ENCODE peak calls at places on chromosomes 1 and 21, in nine cellular contexts. C is GM23248, Y is colonic mucosa, J is upper lobe of left lung, A is AG04450, T is right cardiac atrium, L is endothelial cell of umbilical vein, K is astrocyte, E is Caco-2. P is an unnamed sample. For H3K9me3 and H3K27me3, the result is how much of the 10 kb centered on the place peaks cover.

GRCh38 chr1:236167578-236167977 is 25.2 kb downstream of the GPR137B start:
- DNase-seq in A (no peak), C (no peak), E (no peak), K (no peak), Y (no peak), T (no peak), L (no peak), J (no peak), P (no peak)

GRCh38 chr1:205030916-205031315 is 12.1 kb upstream of the CNTN2 start:
- DNase-seq in Y (no peak), L (no peak), T (no peak), C (no peak), E (no peak), J (no peak), K (no peak), A (no peak), P (no peak)

GRCh38 chr1:230857822-230858221 is 10.5 kb downstream of the C1orf198 start:
- DNase-seq in L (no peak), E (no peak), A (no peak), T (no peak), Y (no peak), K (peak), J (no peak), C (peak), P (no peak)

GRCh38 chr1:143698016-143698415 is 273.8 kb downstream of the FAM72C start:
- DNase-seq in C (peak), K (no peak), E (no peak), Y (peak), J (peak), L (no peak), T (peak), A (no peak), P (no peak)

GRCh38 chr1:41333146-41333784 is 28.0 kb upstream of the FOXO6 start:
- DNase-seq in E (no peak), J (no peak), T (no peak), C (peak), K (peak), L (peak), Y (peak), A (peak), P (no peak)

GRCh38 chr21:44723177-44724131 is 12.1 kb upstream of the TSPEAR start:
- DNase-seq in E (no peak), Y (no peak), A (no peak), T (no peak), L (no peak), C (peak), J (peak), K (no peak), P (peak)

GRCh38 chr1:37265156-37265555 is 209.2 kb upstream of the ZC3H12A start:
- DNase-seq in C (no peak), J (no peak), L (no peak), T (no peak), A (no peak), Y (no peak), E (no peak), K (no peak), P (no peak)

GRCh38 chr21:42336065-42336464 is 14.7 kb downstream of the TFF2 start:
- DNase-seq in E (no peak), Y (peak), T (no peak), K (no peak), L (no peak), J (no peak), A (no peak), C (no peak), P (no peak)

GRCh38 chr1:220219865-220220698 is 52.2 kb downstream of the RAB3GAP2 start:
- DNase-seq in Y (no peak), A (no peak), L (no peak), E (no peak), K (no peak), C (no peak), T (no peak), J (peak), P (no peak)

GRCh38 chr1:60753508-60753907 is 328.9 kb upstream of the NFIA start:
- DNase-seq in K (no peak), Y (no peak), E (no peak), L (no peak), T (no peak), A (no peak), C (no peak), J (no peak), P (no peak)

GRCh38 chr1:97980530-97980929 is 59.7 kb upstream of the DPYD start:
- DNase-seq in K (no peak), T (no peak), Y (no peak), C (no peak), L (no peak), E (no peak), J (no peak), A (no peak), P (no peak)

GRCh38 chr21:35619184-35619583 is 441.1 kb downstream of the SETD4 start:
- DNase-seq in K (peak), A (no peak), L (peak), Y (no peak), C (peak), T (no peak), J (no peak), E (no peak), P (no peak)

GRCh38 chr1:111802984-111803383 is 47.3 kb downstream of the DDX20 start:
- DNase-seq in Y (no peak), K (no peak), E (no peak), C (no peak), L (no peak), A (no peak), J (no peak), T (no peak), P (no peak)

GRCh38 chr1:5108740-5109139 is 454.3 kb downstream of the AJAP1 start:
- DNase-seq in K (no peak), A (no peak), E (no peak), Y (no peak), L (no peak), J (no peak), T (no peak), C (no peak), P (no peak)

GRCh38 chr1:18948913-18949688 is 7.4 kb downstream of the IFFO2 start:
- DNase-seq in J (no peak), L (peak), Y (peak), A (no peak), K (peak), C (peak), T (peak), E (peak), P (peak)

GRCh38 chr21:33075596-33076195 is 5.8 kb downstream of the OLIG1 start:
- DNase-seq in A (no peak), E (no peak), T (no peak), L (no peak), C (no peak), Y (no peak), K (no peak), J (no peak), P (no peak)

GRCh38 chr1:171645553-171646336 is 6.7 kb downstream of the MYOC start:
- DNase-seq in A (no peak), T (peak), Y (peak), L (no peak), K (peak), C (peak), J (no peak), E (no peak), P (peak)

GRCh38 chr1:43540653-43541071 is 10.0 kb downstream of the PTPRF start:
- DNase-seq in Y (no peak), J (peak), K (peak), L (peak), T (peak), A (no peak), E (no peak), C (peak), P (peak)

GRCh38 chr1:90045853-90046563 is 51.1 kb downstream of the ZNF326 start:
- DNase-seq in J (no peak), L (peak), T (no peak), E (no peak), Y (no peak), K (no peak), C (peak), A (no peak), P (no peak)

GRCh38 chr1:232011961-232012360 is 385.4 kb downstream of the DISC1 start:
- DNase-seq in T (no peak), C (peak), J (no peak), L (no peak), E (no peak), K (peak), A (peak), Y (no peak), P (no peak)

GRCh38 chr1:240562111-240562590 is 49.8 kb downstream of the GREM2 start:
- DNase-seq in Y (no peak), A (peak), T (no peak), C (peak), E (no peak), L (no peak), K (peak), J (no peak), P (no peak)

GRCh38 chr1:74613894-74614293 is 59.7 kb downstream of the ERICH3 start:
- DNase-seq in E (no peak), Y (no peak), K (no peak), C (no peak), A (no peak), L (no peak), J (no peak), T (no peak), P (no peak)

GRCh38 chr1:64750092-64750491 is 5.2 kb downstream of the RAVER2 start:
- DNase-seq in K (no peak), T (no peak), E (no peak), L (no peak), A (no peak), C (no peak), Y (no peak), J (no peak), P (no peak)

DNA sequence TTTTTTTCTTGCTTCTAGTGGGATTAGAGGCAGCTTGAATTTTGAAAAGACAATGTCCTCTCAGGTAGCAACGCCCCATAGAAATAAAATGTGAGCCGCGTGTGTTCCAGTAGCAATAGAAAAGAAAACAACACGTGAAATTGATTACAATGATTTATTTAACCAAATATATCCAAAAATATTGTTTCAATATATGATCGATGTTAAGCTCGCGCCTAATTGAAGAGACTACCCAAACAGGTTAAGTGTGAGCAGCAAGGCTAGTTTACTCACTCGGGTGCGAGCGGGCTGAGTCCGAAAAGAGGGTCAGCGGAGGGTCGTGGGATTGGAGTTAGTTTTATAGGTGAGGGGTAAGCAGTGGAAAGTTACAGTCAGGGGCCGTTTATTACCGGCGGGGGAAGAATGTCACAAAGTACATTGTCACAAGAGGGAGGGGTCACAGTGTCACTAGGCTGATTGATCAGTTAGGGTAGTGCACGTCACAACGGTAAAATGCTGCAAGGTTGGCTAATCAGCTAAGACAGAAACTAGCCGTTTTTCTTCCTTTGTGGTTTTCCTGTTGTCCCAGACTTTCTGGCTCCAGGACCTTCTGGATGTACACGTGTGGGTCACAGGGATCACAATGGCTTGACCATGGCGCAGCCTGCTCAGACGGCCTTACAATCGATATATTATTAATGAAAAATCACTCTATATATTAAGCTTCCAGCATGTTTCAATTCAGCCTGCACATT is 697 bp upstream of the ZNF670 start:
- DNase-seq in K (no peak), E (no peak), L (no peak), C (no peak), A (no peak), Y (no peak), T (no peak), J (no peak), P (no peak)
- H3K9me3 ChIP-seq in K (under half), E (under half), L (under half), C (under half), A (under half), Y (under half), T (under half), J (under half), P (under half)

DNA sequence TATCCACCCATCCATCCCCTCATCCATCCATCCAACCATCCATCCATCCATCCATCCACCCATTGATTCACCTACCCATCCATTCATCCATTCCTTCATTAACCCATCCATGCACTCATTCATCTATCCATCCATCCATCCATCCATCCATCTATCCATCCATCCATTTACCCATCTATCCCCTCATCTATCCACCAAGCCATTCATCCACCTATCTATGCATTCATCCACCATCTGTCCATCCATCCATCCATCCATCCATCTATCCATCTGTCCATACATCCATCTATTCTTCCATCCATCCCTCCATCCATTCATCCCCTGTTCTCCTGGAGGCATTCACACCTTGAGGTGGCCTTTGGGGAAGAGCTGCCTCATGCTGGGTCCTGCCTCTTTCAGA is 107.0 kb downstream of the PRDM16 start:
- DNase-seq in K (no peak), L (no peak), C (no peak), J (no peak), E (no peak), A (no peak), T (no peak), Y (no peak), P (no peak)
- H3K27me3 ChIP-seq in K (under half), L (under half), C (under half), J (under half), E (under half), A (under half), T (under half), Y (under half), P (under half)

GRCh38 chr1:247096544-247096943 is 7.6 kb downstream of the ZNF669 start:
- DNase-seq in A (no peak), T (no peak), J (no peak), Y (no peak), E (no peak), C (no peak), K (no peak), L (no peak), P (no peak)
- H3K9me3 ChIP-seq in A (under half), T (under half), J (under half), Y (under half), E (under half), C (under half), K (under half), L (under half), P (under half)

GRCh38 chr1:228145498-228146425 is 4.0 kb upstream of the GJC2 start:
- DNase-seq in L (no peak), J (peak), A (no peak), C (no peak), Y (no peak), E (no peak), T (no peak), K (no peak), P (peak)
- H3K27me3 ChIP-seq in L (under half), J (under half), A (under half), C (under half), Y (under half), E (under half), T (under half), K (under half), P (under half)

DNA sequence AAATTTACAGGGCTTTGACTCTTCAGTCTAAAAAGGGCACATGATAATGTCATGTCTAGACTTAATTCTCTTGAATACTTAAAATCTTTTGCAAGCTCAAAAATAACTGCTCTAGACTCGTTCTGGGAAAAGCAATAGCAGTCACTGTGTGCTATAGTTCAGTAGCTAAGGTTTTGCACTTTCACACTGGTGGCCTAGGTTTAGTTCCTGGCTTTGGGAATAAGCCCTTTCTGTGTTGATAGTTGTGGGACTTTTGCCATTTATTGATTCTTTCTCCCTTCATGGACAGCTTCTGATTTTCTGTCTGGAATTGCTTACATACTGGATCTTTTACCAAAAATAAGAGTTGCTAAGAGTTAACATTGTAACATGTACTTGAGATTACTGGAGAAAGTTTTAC is 151.2 kb downstream of the TRIM33 start:
- DNase-seq in L (no peak), A (no peak), J (no peak), Y (no peak), K (no peak), T (no peak), C (no peak), E (no peak), P (no peak)
- H3K9me3 ChIP-seq in L (under half), A (under half), J (under half), Y (under half), K (under half), T (under half), C (under half), E (under half), P (under half)

GRCh38 chr1:156417700-156418015 is 48.6 kb downstream of the RHBG start:
- DNase-seq in T (no peak), C (no peak), L (no peak), Y (no peak), K (no peak), J (no peak), E (no peak), A (no peak), P (no peak)

GRCh38 chr1:156416993-156417699 is 48.1 kb downstream of the RHBG start:
- DNase-seq in J (no peak), T (no peak), K (no peak), A (no peak), C (no peak), Y (no peak), E (no peak), L (no peak), P (no peak)

GRCh38 chr1:156412653-156413309 is 43.8 kb downstream of the RHBG start:
- DNase-seq in T (no peak), J (no peak), A (no peak), K (no peak), L (no peak), Y (no peak), C (no peak), E (no peak), P (no peak)

GRCh38 chr1:156413310-156414246 is 44.6 kb downstream of the RHBG start:
- DNase-seq in A (no peak), J (no peak), C (no peak), Y (no peak), E (no peak), K (no peak), L (no peak), T (no peak), P (no peak)

GRCh38 chr1:156414440-156415064 is 45.5 kb downstream of the RHBG start:
- DNase-seq in Y (no peak), K (no peak), A (no peak), C (peak), L (no peak), E (no peak), J (no peak), T (no peak), P (no peak)
- H3K27me3 ChIP-seq in Y (under half), K (half or more), A (half or more), C (half or more), L (under half), E (under half), J (under half), T (under half), P (under half)

GRCh38 chr1:77253211-77253610 is 28.6 kb upstream of the AK5 start:
- DNase-seq in E (no peak), A (no peak), L (no peak), J (no peak), Y (no peak), C (no peak), K (no peak), T (no peak), P (no peak)

GRCh38 chr1:77245724-77246294 is 26.6 kb upstream of the PIGK start:
- DNase-seq in J (no peak), L (no peak), T (no peak), C (no peak), Y (no peak), A (peak), K (no peak), E (no peak), P (no peak)

GRCh38 chr1:77250126-77250525 is 30.9 kb upstream of the PIGK start:
- DNase-seq in A (no peak), L (no peak), Y (no peak), C (no peak), J (no peak), T (no peak), E (no peak), K (no peak), P (no peak)
- H3K9me3 ChIP-seq in A (under half), L (under half), Y (under half), C (under half), J (under half), T (under half), E (under half), K (under half), P (under half)

P was measured in aorta.